ENCODE peak calls at places on chromosomes 11 and 22, in seven cellular contexts. Y is GM03348; H is NCI-H2081; X is NCI-H1436; J is activated CD4-positive, CD25-positive, alpha-beta regulatory T cell treated with anti-CD3 and anti-CD28 coated beads, Interleukin-2, amount 50 U/mL, for 72 hours; M is tibial artery; B is SHP77. I is an unnamed sample.

GRCh38 chr11:63682045-63682915 is 980 bp downstream of the RTN3 start:
- DNase-seq in Y (peak; percentile 55), H (peak; percentile 18), X (no peak), M (peak; percentile 43), B (peak; percentile 11), J (no peak), I (no peak)

GRCh38 chr11:104206936-104207335 is 43.0 kb upstream of the PDGFD start:
- DNase-seq in J (no peak), Y (no peak), M (no peak), B (no peak), X (no peak), H (no peak), I (no peak)

GRCh38 chr22:37052386-37053309 is 1.1 kb downstream of the KCTD17 start:
- DNase-seq in J (no peak), Y (no peak), M (no peak), B (no peak), X (no peak), H (no peak), I (no peak)

GRCh38 chr11:33310720-33311500 is 53.7 kb downstream of the HIPK3 start:
- DNase-seq in B (no peak), Y (no peak), J (no peak), X (no peak), M (no peak), H (no peak), I (no peak)

GRCh38 chr11:108370315-108370714 is 97.0 kb downstream of the C11orf65 start:
- DNase-seq in J (no peak), M (no peak), B (no peak), X (no peak), Y (no peak), H (no peak), I (no peak)

GRCh38 chr11:9092846-9093778 is 1.7 kb upstream of the SCUBE2 start:
- DNase-seq in J (no peak), B (no peak), Y (no peak), M (no peak), X (no peak), H (peak; percentile 51), I (no peak)

GRCh38 chr11:82682003-82682751 is 51.5 kb downstream of the FAM181B start:
- DNase-seq in H (peak; percentile 46), X (peak; percentile 11), Y (peak; percentile 61), B (peak; percentile 61), M (no peak), J (no peak), I (peak; percentile 24)

GRCh38 chr11:23205156-23205871 is 345.0 kb upstream of the CCDC179 start:
- DNase-seq in J (no peak), M (no peak), Y (peak; percentile 13), X (no peak), H (no peak), B (no peak), I (no peak)

GRCh38 chr11:14306481-14306880 is 52.5 kb downstream of the RRAS2 start:
- DNase-seq in J (no peak), X (no peak), M (no peak), H (no peak), Y (no peak), B (no peak), I (no peak)

GRCh38 chr22:23179381-23180294 is 671 bp upstream of the BCR start:
- DNase-seq in Y (no peak), M (peak; percentile 61), X (peak; percentile 47), J (no peak), B (no peak), H (no peak), I (no peak)

GRCh38 chr11:20162824-20163777 is 2.8 kb upstream of the DBX1 start:
- DNase-seq in Y (peak; percentile 55), B (no peak), M (no peak), H (no peak), J (no peak), X (no peak), I (no peak)

GRCh38 chr11:94125408-94126120 is 3.1 kb upstream of the PANX1 start:
- DNase-seq in Y (no peak), J (no peak), B (no peak), H (no peak), M (no peak), X (no peak), I (no peak)

GRCh38 chr22:37182101-37182948 is 5.7 kb downstream of the C1QTNF6 start:
- DNase-seq in X (no peak), B (no peak), M (no peak), J (no peak), H (no peak), Y (no peak), I (no peak)

GRCh38 chr11:45266693-45267451 is 19.3 kb downstream of the SYT13 start:
- DNase-seq in J (peak; percentile 39), M (no peak), H (no peak), X (no peak), Y (no peak), B (no peak), I (no peak)

GRCh38 chr11:64558065-64558745 is 32.8 kb upstream of the SLC22A12 start:
- DNase-seq in J (no peak), B (no peak), Y (no peak), M (peak; percentile 0), X (no peak), H (no peak), I (no peak)

GRCh38 chr22:46121079-46121478 is 29.2 kb upstream of the PPARA start:
- DNase-seq in J (no peak), Y (no peak), B (no peak), M (no peak), X (no peak), H (no peak), I (no peak)

GRCh38 chr11:73372371-73372993 is 3.7 kb upstream of the RELT start:
- DNase-seq in Y (peak; percentile 37), H (no peak), B (peak; percentile 11), J (no peak), X (no peak), M (no peak), I (no peak)

GRCh38 chr11:33044281-33044680 is 4.9 kb downstream of the TCP11L1 start:
- DNase-seq in Y (peak; percentile 45), M (no peak), H (no peak), J (no peak), X (no peak), B (no peak), I (no peak)

GRCh38 chr11:134666273-134667174 is 254.5 kb upstream of the B3GAT1 start:
- DNase-seq in H (no peak), X (no peak), M (no peak), B (no peak), J (no peak), Y (no peak), I (no peak)

GRCh38 chr11:26580929-26581328 is 8.9 kb upstream of the MUC15 start:
- DNase-seq in X (no peak), M (no peak), J (no peak), Y (no peak), H (no peak), B (no peak), I (no peak)

GRCh38 chr11:74037309-74037708 is 28.4 kb upstream of the UCP3 start:
- DNase-seq in H (no peak), J (no peak), M (no peak), B (no peak), Y (no peak), X (no peak), I (no peak)

GRCh38 chr11:90252053-90252452 is 29.2 kb upstream of the CHORDC1 start:
- DNase-seq in X (no peak), J (no peak), B (no peak), H (no peak), Y (no peak), M (no peak), I (no peak)

GRCh38 chr22:27603823-27604190 is 197.7 kb downstream of the MN1 start:
- DNase-seq in H (no peak), Y (no peak), M (peak; percentile 62), J (no peak), B (no peak), X (no peak), I (no peak)

GRCh38 chr11:121210445-121210970 is 82.1 kb upstream of the SC5D start:
- DNase-seq in B (no peak), H (no peak), X (no peak), M (no peak), Y (no peak), J (no peak), I (no peak)

GRCh38 chr11:109853156-109853776 is 239.9 kb upstream of the ZC3H12C start:
- DNase-seq in J (no peak), H (peak; percentile 62), Y (peak; percentile 33), X (peak; percentile 11), M (no peak), B (no peak), I (peak; percentile 63)

GRCh38 chr11:6862961-6863360 is at the start of gene OR10A2:
- DNase-seq in B (no peak), J (no peak), H (peak; percentile 35), Y (peak; percentile 4), X (no peak), M (no peak), I (no peak)

GRCh38 chr11:120974980-120975379 is 48.9 kb upstream of the TBCEL start:
- DNase-seq in X (no peak), M (no peak), Y (no peak), J (no peak), H (no peak), B (no peak), I (no peak)

GRCh38 chr11:63756919-63757761 is 11.4 kb downstream of the ZFTA start:
- DNase-seq in M (no peak), J (no peak), X (no peak), Y (no peak), H (no peak), B (no peak), I (no peak)

GRCh38 chr22:40911772-40912171 is 39.4 kb upstream of the RBX1 start:
- DNase-seq in J (no peak), M (no peak), H (no peak), B (no peak), X (no peak), Y (peak; percentile 55), I (no peak)